ENCODE peak calls at places on chromosomes 2 and 18, in nine cellular contexts. M is ovary, A is A549, R is tibial nerve, P is HepG2, Q is suprapubic skin, N is transverse colon, X is K562, S is SK-N-SH. G is an unnamed sample.

GRCh38 chr18:48781041-48781989 is 169.4 kb downstream of the SMAD7 start:
- DNase-seq in M (peak; percentile 85), A (no peak), R (peak; percentile 58), P (peak; percentile 92), Q (peak; percentile 90), N (peak; percentile 54), X (peak; percentile 89), S (peak; percentile 91), G (peak; percentile 88)

GRCh38 chr2:185807351-185807750 is 68.7 kb downstream of the FSIP2 start:
- DNase-seq in M (no peak), A (no peak), R (no peak), P (no peak), Q (no peak), N (no peak), X (no peak), S (no peak), G (no peak)

GRCh38 chr2:241804326-241805276 is 4.4 kb upstream of the NEU4 start:
- DNase-seq in M (peak; percentile 15), A (no peak), R (peak; percentile 12), P (peak; percentile 34), Q (no peak), N (no peak), X (peak; percentile 21), S (peak; percentile 62), G (peak; percentile 61)

GRCh38 chr18:77223653-77224052 is 26.0 kb upstream of the GALR1 start:
- DNase-seq in M (no peak), A (no peak), R (no peak), P (no peak), Q (no peak), N (no peak), X (no peak), S (no peak), G (no peak)

GRCh38 chr2:174615951-174616436 is 18.4 kb upstream of the WIPF1 start:
- DNase-seq in M (no peak), A (no peak), R (no peak), P (no peak), Q (no peak), N (no peak), X (no peak), S (no peak), G (no peak)

GRCh38 chr2:187698374-187699110 is 144.3 kb upstream of the TFPI start:
- DNase-seq in M (no peak), A (no peak), R (no peak), P (no peak), Q (no peak), N (no peak), X (no peak), S (no peak), G (no peak)

GRCh38 chr2:60818272-60818671 is 62.2 kb downstream of the PAPOLG start:
- DNase-seq in M (no peak), A (no peak), R (no peak), P (peak; percentile 31), Q (peak; percentile 59), N (no peak), X (no peak), S (no peak), G (no peak)

GRCh38 chr18:37368110-37368812 is 197.3 kb downstream of the CELF4 start:
- DNase-seq in M (no peak), A (no peak), R (no peak), P (no peak), Q (no peak), N (no peak), X (no peak), S (peak; percentile 62), G (no peak)

GRCh38 chr2:220270506-220271070 is 643.2 kb downstream of the SLC4A3 start:
- DNase-seq in M (no peak), A (no peak), R (no peak), P (no peak), Q (no peak), N (no peak), X (no peak), S (no peak), G (no peak)

GRCh38 chr2:42068571-42069178 is 20.9 kb downstream of the PKDCC start:
- DNase-seq in M (no peak), A (no peak), R (no peak), P (no peak), Q (peak; percentile 66), N (no peak), X (no peak), S (no peak), G (peak; percentile 53)

GRCh38 chr18:78979058-78979680 is 449 bp upstream of the SALL3 start:
- DNase-seq in M (no peak), A (no peak), R (no peak), P (no peak), Q (no peak), N (no peak), X (no peak), S (peak; percentile 54), G (no peak)

GRCh38 chr2:46327627-46328026 is 30.4 kb downstream of the EPAS1 start:
- DNase-seq in M (no peak), A (no peak), R (no peak), P (no peak), Q (no peak), N (no peak), X (peak; percentile 43), S (no peak), G (no peak)
- TF ChIP-seq CTCF in M (no peak), A (peak; percentile 26), R (no peak), P (peak; percentile 51), Q (no peak), N (no peak), X (peak; percentile 53), S (peak; percentile 47), G (no peak)

GRCh38 chr2:191539068-191539467 is 138.9 kb upstream of the NABP1 start:
- DNase-seq in M (no peak), A (peak; percentile 29), R (no peak), P (no peak), Q (no peak), N (no peak), X (peak; percentile 21), S (peak; percentile 39), G (no peak)
- TF ChIP-seq EP300 in M (no peak), A (no peak), R (no peak), P (no peak), Q (no peak), N (no peak), X (no peak), S (no peak), G (no peak)

DNA sequence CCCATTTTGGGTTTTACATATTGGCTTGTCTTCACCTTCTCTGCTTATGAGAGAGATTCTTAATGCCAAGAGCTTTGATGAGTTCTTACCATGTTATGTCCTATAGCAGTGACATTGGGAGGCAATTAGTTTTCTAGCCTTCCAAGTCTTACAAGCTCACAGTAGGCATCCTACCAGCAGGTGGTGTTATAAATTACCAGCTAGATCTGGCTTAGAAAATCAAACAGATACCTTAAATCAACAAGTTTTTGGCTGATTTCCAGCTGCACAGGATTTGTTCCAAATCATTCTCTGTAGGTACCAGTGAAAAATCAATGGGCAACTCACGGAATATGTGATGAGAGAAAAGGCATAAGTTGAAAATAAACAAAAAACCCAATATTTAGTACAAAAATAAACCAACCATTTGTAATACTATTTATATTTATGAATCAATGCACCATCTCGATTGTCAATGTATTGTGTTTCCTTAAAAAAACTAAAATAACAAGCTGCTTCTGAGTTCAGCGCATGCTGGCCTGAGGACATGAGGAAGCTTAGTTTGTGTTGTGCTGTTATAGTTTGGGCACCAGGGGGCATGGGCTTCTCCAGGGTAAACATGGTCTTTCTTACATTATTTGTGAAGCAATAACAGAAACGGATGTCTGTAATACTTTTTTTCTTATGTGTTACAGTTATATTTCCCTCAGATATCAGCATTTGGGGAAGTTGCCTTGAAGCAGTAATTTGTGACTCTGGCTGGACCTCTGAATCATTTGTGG is 34.1 kb upstream of the NXPH2 start:
- DNase-seq in M (no peak), A (no peak), R (no peak), P (peak; percentile 35), Q (no peak), N (no peak), X (peak; percentile 13), S (no peak), G (no peak)
- TF ChIP-seq CTCF in M (no peak), A (no peak), R (no peak), P (peak; percentile 41), Q (no peak), N (no peak), X (no peak), S (peak; percentile 30), G (no peak)

DNA sequence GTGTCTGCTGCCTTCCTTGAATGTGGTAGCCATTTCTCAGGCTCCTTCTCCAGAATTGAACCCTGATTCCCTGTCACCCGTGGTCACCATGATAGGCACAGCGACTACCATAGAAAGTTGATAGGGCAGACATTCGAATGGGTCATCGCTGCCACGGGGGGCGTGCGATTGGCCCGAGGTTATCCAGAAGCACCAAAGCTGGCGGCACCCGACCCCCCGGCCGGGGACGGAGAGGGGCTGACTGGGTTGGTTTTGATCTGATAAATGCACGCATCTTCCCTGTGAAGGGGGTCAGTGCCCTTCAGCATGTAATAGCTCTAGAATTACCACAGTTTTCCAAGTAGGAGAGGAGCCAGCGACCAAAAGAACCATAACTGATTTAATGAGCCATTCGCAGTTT is 94.0 kb upstream of the ANKRD30BL start:
- DNase-seq in M (no peak), A (no peak), R (no peak), P (no peak), Q (no peak), N (no peak), X (peak; percentile 1), S (no peak), G (no peak)
- TF ChIP-seq EP300 in M (no peak), A (no peak), R (no peak), P (no peak), Q (no peak), N (no peak), X (no peak), S (no peak), G (no peak)

DNA sequence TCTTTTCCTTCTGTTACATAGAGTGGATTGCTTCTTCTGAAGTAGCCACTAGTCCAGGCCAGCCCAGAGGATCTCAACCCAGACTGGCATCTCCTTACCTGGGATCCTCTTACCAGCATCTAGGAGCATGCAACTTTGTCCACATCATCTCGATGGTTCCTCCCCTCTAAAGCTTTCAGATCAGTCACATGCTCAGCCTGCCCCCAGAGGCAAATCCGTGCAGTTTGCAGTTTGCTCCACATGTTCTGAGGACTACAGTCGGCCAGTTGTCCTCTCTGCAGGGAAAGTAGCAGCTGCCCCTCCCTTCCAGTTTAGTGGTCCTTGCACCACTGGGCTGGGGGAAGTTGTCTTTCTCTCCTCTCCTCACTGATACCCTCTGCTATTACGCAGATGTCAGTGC is 259.8 kb upstream of the APCDD1 start:
- DNase-seq in M (no peak), A (no peak), R (no peak), P (no peak), Q (no peak), N (no peak), X (no peak), S (no peak), G (no peak)
- TF ChIP-seq CTCF in M (no peak), A (no peak), R (no peak), P (no peak), Q (no peak), N (no peak), X (no peak), S (peak; percentile 7), G (no peak)

GRCh38 chr18:61368001-61368400 is 34.8 kb downstream of the CDH20 start:
- DNase-seq in M (no peak), A (no peak), R (no peak), P (no peak), Q (no peak), N (no peak), X (no peak), S (no peak), G (no peak)
- TF ChIP-seq EP300 in M (no peak), A (no peak), R (no peak), P (no peak), Q (no peak), N (no peak), X (no peak), S (no peak), G (no peak)

G was measured in sigmoid colon.